ENCODE peak calls at places on chromosomes 6 and 20, in nine cellular contexts. O, F, J, T, Z, P, A, Y and Q are unnamed samples.
A peak's percentile ranks its signal among the peaks of the same experiment; 100 is the strongest.

GRCh38 chr6:70166088-70166958 is 136.6 kb downstream of the COL9A1 start:
- DNase-seq in O (peak; percentile 47), F (peak; percentile 29), J (peak; percentile 49), T (peak; percentile 26), Z (peak; percentile 44), P (no peak), A (no peak), Y (no peak), Q (no peak)

GRCh38 chr20:43722153-43722505 is 4.7 kb downstream of the GTSF1L start:
- DNase-seq in O (no peak), F (no peak), J (no peak), T (no peak), Z (no peak), P (peak; percentile 9), A (no peak), Y (no peak), Q (no peak)

GRCh38 chr20:252801-253200 is 4.7 kb upstream of the DEFB132 start:
- DNase-seq in O (no peak), F (no peak), J (no peak), T (no peak), Z (no peak), P (no peak), A (no peak), Y (no peak), Q (no peak)

GRCh38 chr20:58169441-58169840 is 59.0 kb downstream of the ANKRD60 start:
- DNase-seq in O (no peak), F (no peak), J (no peak), T (no peak), Z (no peak), P (no peak), A (no peak), Y (no peak), Q (peak; percentile 49)

GRCh38 chr6:43669922-43670622 is 17.5 kb downstream of the MRPS18A start:
- DNase-seq in O (peak; percentile 34), F (no peak), J (no peak), T (no peak), Z (no peak), P (no peak), A (no peak), Y (no peak), Q (no peak)

GRCh38 chr20:43914697-43915208 is at the start of gene TOX2:
- DNase-seq in O (no peak), F (peak; percentile 93), J (no peak), T (no peak), Z (peak; percentile 57), P (peak; percentile 26), A (peak; percentile 9), Y (peak; percentile 96), Q (no peak)

GRCh38 chr6:22940571-22941290 is 371.4 kb downstream of the HDGFL1 start:
- DNase-seq in O (no peak), F (no peak), J (no peak), T (peak; percentile 25), Z (no peak), P (no peak), A (no peak), Y (no peak), Q (peak; percentile 56)

GRCh38 chr6:149132336-149132735 is 185.2 kb upstream of the TAB2 start:
- DNase-seq in O (no peak), F (no peak), J (no peak), T (no peak), Z (no peak), P (no peak), A (no peak), Y (no peak), Q (no peak)

GRCh38 chr6:3906191-3907019 is 57.2 kb downstream of the FAM50B start:
- DNase-seq in O (no peak), F (no peak), J (no peak), T (no peak), Z (no peak), P (no peak), A (no peak), Y (no peak), Q (no peak)

GRCh38 chr6:146785001-146785585 is 186.3 kb downstream of the ADGB start:
- DNase-seq in O (peak; percentile 83), F (peak; percentile 14), J (peak; percentile 50), T (no peak), Z (no peak), P (no peak), A (no peak), Y (peak; percentile 40), Q (no peak)

GRCh38 chr6:107917468-107918375 is 40.3 kb downstream of the SEC63 start:
- DNase-seq in O (no peak), F (no peak), J (no peak), T (no peak), Z (no peak), P (no peak), A (no peak), Y (no peak), Q (no peak)

GRCh38 chr20:34522969-34523871 is 7.0 kb downstream of the DYNLRB1 start:
- DNase-seq in O (peak; percentile 71), F (peak; percentile 63), J (no peak), T (peak; percentile 47), Z (no peak), P (no peak), A (peak; percentile 27), Y (peak; percentile 69), Q (peak; percentile 73)

GRCh38 chr6:34562350-34562749 is 6.2 kb upstream of the SPDEF start:
- DNase-seq in O (no peak), F (no peak), J (no peak), T (no peak), Z (no peak), P (no peak), A (no peak), Y (no peak), Q (no peak)

GRCh38 chr6:12280458-12280857 is 9.7 kb upstream of the EDN1 start:
- DNase-seq in O (no peak), F (no peak), J (no peak), T (peak; percentile 58), Z (no peak), P (no peak), A (no peak), Y (no peak), Q (no peak)

GRCh38 chr20:44079968-44080560 is 106.9 kb downstream of the JPH2 start:
- DNase-seq in O (no peak), F (no peak), J (no peak), T (no peak), Z (no peak), P (no peak), A (no peak), Y (no peak), Q (no peak)

GRCh38 chr6:30819287-30819917 is 64.9 kb upstream of the DDR1 start:
- DNase-seq in O (no peak), F (no peak), J (no peak), T (no peak), Z (no peak), P (no peak), A (no peak), Y (no peak), Q (no peak)